ENCODE peak calls at places on chromosomes 2 and 18, in ten cellular contexts. R is ascending aorta, V is cardiac fibroblast, L is fibroblast of pulmonary artery, X is lung, K is A549, M is stomach, Q is dorsolateral prefrontal cortex, C is choroid plexus epithelial cell, Z is OCI-LY7. A is an unnamed sample.

GRCh38 chr2:209322905-209323517 is 100.8 kb upstream of the MAP2 start:
- DNase-seq in R (no peak), V (no peak), L (no peak), X (no peak), K (no peak), M (no peak), Q (no peak), C (no peak), Z (no peak), A (no peak)

GRCh38 chr2:66445076-66445724 is 10.3 kb downstream of the MEIS1 start:
- DNase-seq in R (no peak), V (no peak), L (no peak), X (no peak), K (no peak), M (no peak), Q (no peak), C (peak; percentile 46), Z (no peak), A (no peak)

GRCh38 chr2:3341336-3341735 is 36.3 kb downstream of the EIPR1 start:
- DNase-seq in R (no peak), V (no peak), L (no peak), X (no peak), K (no peak), M (no peak), Q (no peak), C (no peak), Z (no peak), A (no peak)

GRCh38 chr2:112075490-112076260 is 20.6 kb downstream of the TMEM87B start:
- DNase-seq in R (no peak), V (peak; percentile 46), L (peak; percentile 63), X (no peak), K (peak; percentile 20), M (no peak), Q (no peak), C (no peak), Z (no peak), A (no peak)

GRCh38 chr2:174492963-174493431 is 6.2 kb upstream of the GPR155 start:
- DNase-seq in R (no peak), V (no peak), L (no peak), X (no peak), K (no peak), M (no peak), Q (no peak), C (peak; percentile 6), Z (peak; percentile 65), A (no peak)

GRCh38 chr2:71001592-71002570 is 7.2 kb upstream of the TEX261 start:
- DNase-seq in R (peak; percentile 53), V (no peak), L (no peak), X (no peak), K (no peak), M (no peak), Q (no peak), C (no peak), Z (no peak), A (no peak)

GRCh38 chr2:216236486-216236885 is 127.3 kb downstream of the XRCC5 start:
- DNase-seq in R (no peak), V (no peak), L (no peak), X (peak; percentile 5), K (no peak), M (no peak), Q (no peak), C (no peak), Z (no peak), A (no peak)

GRCh38 chr2:33405180-33406105 is 71.0 kb upstream of the RASGRP3 start:
- DNase-seq in R (no peak), V (no peak), L (no peak), X (no peak), K (no peak), M (no peak), Q (no peak), C (peak; percentile 54), Z (no peak), A (no peak)

GRCh38 chr18:48922801-48923730 is 27.7 kb downstream of the SMAD7 start:
- DNase-seq in R (peak; percentile 86), V (peak; percentile 78), L (peak; percentile 79), X (peak; percentile 56), K (no peak), M (peak; percentile 58), Q (no peak), C (peak; percentile 78), Z (no peak), A (peak; percentile 68)

GRCh38 chr18:70024088-70024487 is 76.4 kb upstream of the CD226 start:
- DNase-seq in R (no peak), V (no peak), L (no peak), X (no peak), K (no peak), M (no peak), Q (no peak), C (no peak), Z (no peak), A (no peak)

GRCh38 chr2:14018620-14019019 is 613.9 kb upstream of the LRATD1 start:
- DNase-seq in R (no peak), V (no peak), L (no peak), X (no peak), K (no peak), M (no peak), Q (no peak), C (no peak), Z (no peak), A (no peak)

GRCh38 chr2:177332041-177332991 is 60.3 kb upstream of the AGPS start:
- DNase-seq in R (no peak), V (peak; percentile 91), L (peak; percentile 90), X (peak; percentile 41), K (peak; percentile 69), M (peak; percentile 37), Q (no peak), C (peak; percentile 89), Z (peak; percentile 74), A (peak; percentile 72)

GRCh38 chr2:181682026-181682789 is 1.9 kb upstream of the NEUROD1 start:
- DNase-seq in R (no peak), V (no peak), L (no peak), X (no peak), K (no peak), M (no peak), Q (no peak), C (no peak), Z (no peak), A (no peak)

GRCh38 chr2:207428573-207428972 is 101.2 kb upstream of the CREB1 start:
- DNase-seq in R (no peak), V (no peak), L (no peak), X (no peak), K (no peak), M (no peak), Q (no peak), C (no peak), Z (no peak), A (no peak)

DNA sequence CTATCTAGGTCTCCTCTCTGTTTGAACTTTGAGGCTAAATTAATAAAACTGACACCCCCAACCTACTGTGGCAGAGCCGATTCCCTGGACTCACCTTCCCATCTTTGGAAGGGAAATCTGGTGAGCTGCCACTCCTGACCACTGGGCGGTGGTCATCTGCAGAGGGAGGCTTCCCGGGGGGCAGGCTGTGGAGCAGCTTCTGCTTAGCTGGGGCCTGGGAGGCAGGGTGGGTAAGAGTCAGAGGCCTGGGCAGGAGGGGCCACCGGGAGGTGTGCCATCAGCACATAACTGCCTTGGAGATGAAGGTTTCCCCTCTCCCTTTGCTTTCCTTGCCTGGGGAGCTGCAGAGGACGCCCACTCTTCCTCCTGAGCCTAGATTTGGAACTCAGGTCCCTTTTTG is 2.3 kb upstream of the NPPC start:
- DNase-seq in R (peak; percentile 44), V (no peak), L (no peak), X (no peak), K (peak; percentile 21), M (peak; percentile 9), Q (no peak), C (peak; percentile 13), Z (no peak), A (no peak)
- TF ChIP-seq CTCF in R (no peak), V (no peak), L (no peak), X (no peak), K (no peak), M (no peak), Q (no peak), C (peak; percentile 46), Z (no peak), A (peak; percentile 14)

DNA sequence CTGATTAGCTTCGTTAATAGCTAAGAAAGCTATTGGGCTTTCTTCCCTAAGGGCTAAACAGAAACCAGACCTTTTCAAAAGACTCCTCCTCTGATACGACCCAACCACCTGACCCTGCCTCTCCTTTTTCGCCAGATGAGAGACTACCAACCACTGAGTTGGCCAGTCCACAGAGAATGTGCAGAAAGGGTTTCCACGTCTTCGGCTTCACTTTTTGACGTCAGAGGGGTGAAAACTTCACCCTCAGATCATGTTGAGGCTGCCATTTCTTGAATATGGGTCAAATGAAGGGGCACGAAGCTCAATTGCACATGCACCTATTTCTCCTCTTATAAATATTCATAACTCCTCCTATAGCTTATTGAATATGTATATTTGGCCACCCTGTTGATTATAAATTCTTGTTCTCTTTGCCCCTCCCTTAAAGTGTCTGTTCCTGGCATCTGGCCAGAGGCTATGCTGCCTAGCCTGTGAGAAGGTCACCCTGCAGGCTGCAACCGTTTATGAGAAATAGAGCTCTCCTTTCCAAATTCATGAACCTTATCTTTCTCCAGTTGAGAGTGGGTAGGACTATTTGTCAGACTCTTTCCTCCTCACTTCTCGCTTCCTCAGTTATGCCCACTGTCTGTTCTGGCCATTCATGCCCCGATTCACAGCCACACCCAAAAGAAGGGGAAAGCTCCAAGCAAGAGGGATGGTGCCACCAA is 301.6 kb downstream of the STK39 start:
- DNase-seq in R (no peak), V (no peak), L (no peak), X (no peak), K (no peak), M (no peak), Q (no peak), C (no peak), Z (no peak), A (no peak)
- H3K4me3 ChIP-seq in R (no peak overlapping the region), V (no peak overlapping the region), L (no peak overlapping the region), X (no peak overlapping the region), K (no peak overlapping the region), M (no peak overlapping the region), Q (no peak overlapping the region), C (no peak overlapping the region), Z (no peak overlapping the region), A (no peak overlapping the region)

GRCh38 chr18:58310517-58310916 is 266.5 kb downstream of the NEDD4L start:
- DNase-seq in R (no peak), V (peak; percentile 15), L (no peak), X (peak; percentile 90), K (no peak), M (peak; percentile 78), Q (no peak), C (no peak), Z (no peak), A (no peak)
- TF ChIP-seq CTCF in R (no peak), V (no peak), L (no peak), X (no peak), K (no peak), M (no peak), Q (no peak), C (no peak), Z (no peak), A (no peak)

DNA sequence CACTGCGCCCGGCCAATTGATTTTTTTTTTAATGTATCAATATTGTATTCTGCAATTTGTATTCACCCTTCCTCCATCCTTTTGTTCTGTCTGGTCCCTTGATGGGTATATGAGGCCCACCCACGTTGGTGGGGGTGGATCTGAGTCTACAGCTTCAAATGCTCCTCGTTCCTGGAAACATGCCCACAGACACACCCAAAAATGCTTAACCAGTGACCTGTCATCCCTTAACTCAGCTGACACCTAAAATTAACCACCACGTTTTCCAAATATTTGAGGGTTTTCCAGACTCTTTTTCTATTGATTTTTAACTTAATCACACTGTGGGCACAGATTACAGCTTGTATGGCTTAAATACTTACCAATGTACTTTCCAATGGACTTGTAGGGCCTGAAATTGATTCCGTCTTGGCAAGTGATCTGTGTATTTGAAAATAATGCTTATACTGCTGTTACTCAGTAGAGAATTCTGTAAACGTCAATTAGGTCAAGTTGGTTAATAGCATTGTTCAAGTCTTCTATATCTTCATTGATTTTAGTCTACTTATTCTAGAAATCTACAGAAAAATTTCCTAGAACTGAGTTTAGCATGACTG is 34.4 kb upstream of the CYP27C1 start:
- DNase-seq in R (no peak), V (peak; percentile 26), L (peak; percentile 12), X (no peak), K (peak; percentile 38), M (no peak), Q (no peak), C (peak; percentile 5), Z (no peak), A (peak; percentile 2)
- H3K4me3 ChIP-seq in R (no peak overlapping the region), V (no peak overlapping the region), L (no peak overlapping the region), X (no peak overlapping the region), K (no peak overlapping the region), M (no peak overlapping the region), Q (no peak overlapping the region), C (no peak overlapping the region), Z (no peak overlapping the region), A (no peak overlapping the region)

A was measured in astrocyte of the cerebellum.